ENCODE peak calls at places on chromosomes 6 and 20, in eight cellular contexts. Z is CD8-positive, alpha-beta T cell; X is KBM-7; O is stimulated activated CD8-positive, alpha-beta memory T cell treated with anti-CD3 and anti-CD28 coated beads, Interleukin-15, amount 100 ng/mL, for 24 hours; J is ovary; U is pancreas; Y is stimulated activated CD4-positive, alpha-beta T cell treated with anti-CD3 and anti-CD28 coated beads, Interleukin-12 subunit alpha, Interleukin-12 subunit beta, amount 100 ng/mL, for 4 hours; G is activated T-cell treated with anti-CD3 and anti-CD28 coated beads for 48 hours. F is an unnamed sample.

GRCh38 chr6:82506526-82506925 is 142.9 kb downstream of the TPBG start:
- DNase-seq in O (no peak), U (no peak), G (no peak), J (no peak), Z (no peak), Y (no peak), X (no peak), F (no peak)

GRCh38 chr6:132357120-132357519 is 44.2 kb downstream of the MOXD1 start:
- DNase-seq in Y (no peak), G (no peak), J (no peak), Z (no peak), O (no peak), U (no peak), X (no peak), F (no peak)

GRCh38 chr6:158521759-158522158 is 38.1 kb upstream of the TMEM181 start:
- DNase-seq in Y (no peak), J (no peak), U (no peak), Z (no peak), G (no peak), O (no peak), X (no peak), F (no peak)

GRCh38 chr6:169520104-169520503 is 181.7 kb downstream of the WDR27 start:
- DNase-seq in U (no peak), G (no peak), Y (no peak), X (no peak), J (no peak), O (no peak), Z (no peak), F (no peak)

GRCh38 chr6:106117579-106117978 is 31.4 kb downstream of the PRDM1 start:
- DNase-seq in G (peak; percentile 41), J (no peak), O (no peak), Z (peak; percentile 68), X (peak; percentile 55), Y (peak; percentile 37), U (no peak), F (peak; percentile 56)

GRCh38 chr6:13184547-13184946 is 143.8 kb downstream of the TBC1D7 start:
- DNase-seq in J (no peak), O (no peak), G (no peak), Y (no peak), Z (no peak), X (no peak), U (no peak), F (no peak)

GRCh38 chr20:47334022-47334551 is 22.4 kb downstream of the ZMYND8 start:
- DNase-seq in U (no peak), Z (no peak), Y (no peak), J (no peak), G (no peak), X (no peak), O (no peak), F (no peak)

GRCh38 chr6:132490478-132491204 is 22.3 kb downstream of the STX7 start:
- DNase-seq in X (no peak), J (no peak), O (no peak), U (no peak), Y (no peak), G (no peak), Z (no peak), F (no peak)

GRCh38 chr20:49346682-49347081 is 68.8 kb upstream of the ZNFX1 start:
- DNase-seq in Z (no peak), O (no peak), U (no peak), J (no peak), G (no peak), X (no peak), Y (no peak), F (no peak)

GRCh38 chr6:112232845-112233256 is 21.5 kb downstream of the LAMA4 start:
- DNase-seq in O (no peak), X (no peak), Z (no peak), Y (no peak), U (no peak), G (no peak), J (peak; percentile 62), F (no peak)

GRCh38 chr6:97995158-97995557 is 712.1 kb upstream of the MMS22L start:
- DNase-seq in U (no peak), Z (no peak), Y (no peak), X (no peak), G (no peak), O (no peak), J (no peak), F (no peak)

GRCh38 chr6:12404651-12405050 is 114.5 kb downstream of the EDN1 start:
- DNase-seq in Z (no peak), O (no peak), U (no peak), X (no peak), J (no peak), G (no peak), Y (no peak), F (no peak)

GRCh38 chr6:21228411-21228810 is 365.1 kb upstream of the SOX4 start:
- DNase-seq in J (no peak), Y (no peak), G (no peak), X (no peak), O (no peak), Z (no peak), U (no peak), F (no peak)

GRCh38 chr20:19975436-19975799 is 41.7 kb upstream of the NAA20 start:
- DNase-seq in X (no peak), Y (no peak), G (no peak), O (no peak), J (peak; percentile 32), Z (no peak), U (peak; percentile 55), F (no peak)

GRCh38 chr6:149059557-149059956 is 258.0 kb upstream of the TAB2 start:
- DNase-seq in Z (no peak), J (no peak), U (no peak), Y (no peak), O (no peak), X (no peak), G (no peak), F (no peak)

GRCh38 chr6:163705923-163706322 is 291.4 kb downstream of the QKI start:
- DNase-seq in O (no peak), J (no peak), U (no peak), Y (no peak), X (no peak), G (no peak), Z (no peak), F (no peak)

GRCh38 chr6:8953310-8953709 is 518.0 kb upstream of the SLC35B3 start:
- DNase-seq in X (no peak), Z (no peak), O (no peak), U (no peak), J (no peak), Y (no peak), G (no peak), F (no peak)

GRCh38 chr6:161963634-161964244 is 689.9 kb upstream of the AGPAT4 start:
- DNase-seq in U (no peak), Z (no peak), J (no peak), X (no peak), G (no peak), O (no peak), Y (no peak), F (no peak)

GRCh38 chr6:40131675-40132074 is 197.4 kb upstream of the MOCS1 start:
- DNase-seq in X (no peak), Z (no peak), O (no peak), J (no peak), Y (no peak), U (no peak), G (no peak), F (no peak)

GRCh38 chr6:75084872-75085381 is 120.9 kb downstream of the COL12A1 start:
- DNase-seq in J (peak; percentile 54), U (peak; percentile 46), Z (no peak), X (no peak), Y (no peak), O (no peak), G (no peak), F (no peak)

GRCh38 chr6:46590765-46591164 is 61.9 kb downstream of the CYP39A1 start:
- DNase-seq in G (no peak), J (no peak), O (no peak), Y (no peak), U (no peak), X (no peak), Z (no peak), F (no peak)

GRCh38 chr20:58362117-58362516 is 26.9 kb upstream of the VAPB start:
- DNase-seq in Z (no peak), X (no peak), O (no peak), U (no peak), G (no peak), J (no peak), Y (no peak), F (no peak)

GRCh38 chr6:98787961-98788360 is 46.4 kb upstream of the POU3F2 start:
- DNase-seq in Z (no peak), X (no peak), G (no peak), O (no peak), Y (no peak), U (no peak), J (no peak), F (no peak)

GRCh38 chr20:43361526-43361925 is 96.2 kb upstream of the SRSF6 start:
- DNase-seq in U (no peak), G (no peak), O (no peak), Y (no peak), X (no peak), Z (no peak), J (no peak), F (no peak)